ENCODE peak calls at places on chromosomes 11 and 22, in five cellular contexts. N is ovary, I is A549, K is neural progenitor cell, V is body of pancreas. A is an unnamed sample.

GRCh38 chr11:35893796-35894475 is 49.9 kb upstream of the LDLRAD3 start:
- DNase-seq in N (no peak), I (no peak), K (no peak), V (peak; percentile 37), A (no peak)

GRCh38 chr11:65112551-65113360 is 1.1 kb downstream of the TM7SF2 start:
- DNase-seq in N (peak; percentile 78), I (peak; percentile 64), K (peak; percentile 75), V (peak; percentile 70), A (peak; percentile 72)

GRCh38 chr11:18773681-18774080 is 17.9 kb downstream of the PTPN5 start:
- DNase-seq in N (no peak), I (no peak), K (no peak), V (no peak), A (no peak)

GRCh38 chr11:119942583-119943338 is 195.2 kb downstream of the TRIM29 start:
- DNase-seq in N (no peak), I (no peak), K (no peak), V (no peak), A (no peak)

GRCh38 chr22:37331034-37331428 is 48.7 kb downstream of the CYTH4 start:
- DNase-seq in N (no peak), I (no peak), K (no peak), V (no peak), A (no peak)

GRCh38 chr22:17847360-17848078 is 73.2 kb upstream of the BID start:
- DNase-seq in N (no peak), I (no peak), K (no peak), V (no peak), A (no peak)

GRCh38 chr11:116471608-116472007 is 301.2 kb downstream of the BUD13 start:
- DNase-seq in N (no peak), I (no peak), K (no peak), V (no peak), A (no peak)

GRCh38 chr11:46560300-46561025 is 33.4 kb downstream of the AMBRA1 start:
- DNase-seq in N (no peak), I (no peak), K (no peak), V (no peak), A (no peak)

GRCh38 chr22:45690008-45690407 is 18.4 kb downstream of the ATXN10 start:
- DNase-seq in N (no peak), I (no peak), K (no peak), V (no peak), A (no peak)

GRCh38 chr11:71543866-71544265 is 4.4 kb upstream of the KRTAP5-9 start:
- DNase-seq in N (no peak), I (no peak), K (no peak), V (no peak), A (no peak)

GRCh38 chr11:128375941-128376340 is 211.4 kb downstream of the ETS1 start:
- DNase-seq in N (no peak), I (no peak), K (no peak), V (no peak), A (no peak)

GRCh38 chr11:120912504-120912903 is 111.4 kb upstream of the TBCEL start:
- DNase-seq in N (no peak), I (peak; percentile 12), K (peak; percentile 52), V (no peak), A (no peak)

GRCh38 chr11:92296138-92296515 is 71.5 kb downstream of the FAT3 start:
- DNase-seq in N (no peak), I (no peak), K (no peak), V (no peak), A (no peak)

GRCh38 chr22:40525250-40525884 is 111.2 kb downstream of the MRTFA start:
- DNase-seq in N (peak; percentile 57), I (no peak), K (peak; percentile 41), V (peak; percentile 43), A (peak; percentile 60)

GRCh38 chr11:109508943-109509342 is 87.0 kb downstream of the C11orf87 start:
- DNase-seq in N (no peak), I (no peak), K (no peak), V (no peak), A (no peak)

GRCh38 chr11:70604630-70605520 is 206.5 kb downstream of the CTTN start:
- DNase-seq in N (no peak), I (no peak), K (no peak), V (no peak), A (no peak)

GRCh38 chr11:94737171-94737611 is 31.0 kb upstream of the AMOTL1 start:
- DNase-seq in N (no peak), I (no peak), K (no peak), V (no peak), A (no peak)

GRCh38 chr11:44007746-44008501 is 39.9 kb upstream of the ACCSL start:
- DNase-seq in N (peak; percentile 8), I (no peak), K (no peak), V (no peak), A (no peak)

GRCh38 chr11:74634537-74634936 is 42.2 kb downstream of the POLD3 start:
- DNase-seq in N (no peak), I (peak; percentile 33), K (no peak), V (peak; percentile 40), A (peak; percentile 20)

GRCh38 chr22:18058770-18059169 is 19.0 kb upstream of the PEX26 start:
- DNase-seq in N (no peak), I (no peak), K (no peak), V (no peak), A (no peak)

GRCh38 chr11:111983187-111983986 is 41.8 kb upstream of the DLAT start:
- DNase-seq in N (no peak), I (no peak), K (peak; percentile 91), V (peak; percentile 79), A (no peak)

GRCh38 chr22:40637181-40638150 is 947 bp upstream of the MRTFA start:
- DNase-seq in N (no peak), I (no peak), K (no peak), V (no peak), A (peak; percentile 38)

GRCh38 chr11:107785401-107785800 is 73.2 kb downstream of the SLC35F2 start:
- DNase-seq in N (no peak), I (no peak), K (no peak), V (no peak), A (no peak)

GRCh38 chr11:101745756-101746155 is 161.9 kb upstream of the TRPC6 start:
- DNase-seq in N (no peak), I (no peak), K (no peak), V (no peak), A (no peak)

GRCh38 chr22:23363683-23364082 is 183.4 kb downstream of the BCR start:
- DNase-seq in N (no peak), I (no peak), K (no peak), V (no peak), A (no peak)

GRCh38 chr11:129750343-129751292 is 65.0 kb upstream of the TMEM45B start:
- DNase-seq in N (peak; percentile 86), I (peak; percentile 12), K (peak; percentile 91), V (peak; percentile 78), A (peak; percentile 59)

GRCh38 chr22:46054091-46054877 is 77.3 kb upstream of the WNT7B start:
- DNase-seq in N (peak; percentile 87), I (no peak), K (no peak), V (peak; percentile 67), A (no peak)

GRCh38 chr22:27237342-27237741 is 564.2 kb downstream of the MN1 start:
- DNase-seq in N (no peak), I (no peak), K (no peak), V (no peak), A (no peak)

GRCh38 chr22:27239520-27239919 is 562.0 kb downstream of the MN1 start:
- DNase-seq in N (no peak), I (no peak), K (no peak), V (no peak), A (no peak)

GRCh38 chr22:27240298-27240885 is 561.2 kb downstream of the MN1 start:
- DNase-seq in N (no peak), I (no peak), K (no peak), V (peak; percentile 50), A (no peak)

GRCh38 chr22:27241430-27242110 is 560.0 kb downstream of the MN1 start:
- DNase-seq in N (peak; percentile 82), I (no peak), K (no peak), V (peak; percentile 95), A (no peak)

DNA sequence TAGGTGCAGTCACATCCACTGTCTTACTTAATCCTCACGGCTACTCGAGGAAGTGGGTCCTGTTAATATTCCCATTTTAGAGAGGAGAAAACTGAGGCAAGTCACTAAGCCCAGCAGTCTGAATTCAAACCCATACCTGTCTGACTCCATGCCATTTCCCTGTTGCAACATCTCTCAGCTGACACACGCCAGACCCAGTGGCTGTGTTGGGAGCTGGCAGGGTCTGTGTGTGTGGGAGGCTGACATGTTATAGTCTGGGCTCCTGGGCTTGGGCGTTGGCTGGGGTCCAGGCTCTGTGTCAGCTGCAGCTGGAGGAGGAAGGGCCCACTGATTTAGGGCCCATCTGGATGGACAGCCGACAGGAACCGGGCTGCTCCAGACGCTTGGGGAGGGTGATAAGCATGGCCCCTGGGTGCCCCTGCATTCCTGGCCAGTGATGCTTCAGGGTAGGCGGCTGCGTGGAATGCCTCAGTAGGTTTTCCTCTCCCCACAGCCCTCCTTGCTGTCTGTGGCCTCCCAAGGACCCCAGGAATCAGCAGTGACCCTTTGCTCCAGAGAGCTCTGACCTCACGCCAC is 562.5 kb downstream of the MN1 start:
- DNase-seq in N (peak; percentile 92), I (peak; percentile 57), K (no peak), V (peak; percentile 83), A (no peak)
- H3K27ac ChIP-seq in N (no peak overlapping the region), I (peak overlapping the region; percentile 99), K (no peak overlapping the region), V (no peak overlapping the region), A (no peak overlapping the region)

DNA sequence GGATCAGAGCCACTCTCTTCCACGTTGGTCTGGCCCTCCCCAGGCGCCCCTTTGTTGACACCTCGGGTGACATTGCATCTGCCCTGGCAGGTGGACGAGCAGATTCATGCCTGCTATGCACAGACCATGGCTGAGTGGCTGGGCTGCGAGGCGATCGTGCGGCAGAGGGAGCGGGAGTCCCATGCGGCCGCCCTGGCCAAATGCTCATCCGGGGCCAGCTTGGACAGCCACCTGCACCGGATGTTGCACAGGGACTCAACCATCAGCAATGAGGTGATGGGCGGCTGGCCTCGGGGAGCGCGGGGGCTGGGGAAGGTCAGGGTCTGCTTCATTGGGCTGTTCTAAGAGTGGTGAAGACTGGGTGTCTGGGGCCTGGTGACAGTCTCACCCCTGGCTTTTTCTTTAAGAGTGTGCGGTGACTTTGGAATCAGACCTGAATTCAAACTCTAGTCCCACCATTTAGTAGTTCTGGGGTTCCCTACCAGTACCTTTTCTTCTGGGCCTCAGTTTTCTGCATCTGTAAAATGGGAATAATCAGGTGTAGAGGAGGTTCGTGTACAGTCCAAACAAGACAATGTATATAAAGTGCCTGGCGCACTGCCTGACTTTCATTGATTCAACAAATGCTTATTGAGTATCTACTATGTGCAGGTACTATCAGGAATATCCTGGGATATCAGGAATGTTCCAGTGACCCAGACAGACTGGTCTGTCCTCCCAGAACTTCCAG is 53.0 kb downstream of the LHFPL7 start:
- DNase-seq in N (peak; percentile 35), I (no peak), K (no peak), V (peak; percentile 13), A (no peak)
- H3K27ac ChIP-seq in N (no peak overlapping the region), I (peak overlapping the region; percentile 97), K (no peak overlapping the region), V (peak overlapping the region; percentile 93), A (no peak overlapping the region)

DNA sequence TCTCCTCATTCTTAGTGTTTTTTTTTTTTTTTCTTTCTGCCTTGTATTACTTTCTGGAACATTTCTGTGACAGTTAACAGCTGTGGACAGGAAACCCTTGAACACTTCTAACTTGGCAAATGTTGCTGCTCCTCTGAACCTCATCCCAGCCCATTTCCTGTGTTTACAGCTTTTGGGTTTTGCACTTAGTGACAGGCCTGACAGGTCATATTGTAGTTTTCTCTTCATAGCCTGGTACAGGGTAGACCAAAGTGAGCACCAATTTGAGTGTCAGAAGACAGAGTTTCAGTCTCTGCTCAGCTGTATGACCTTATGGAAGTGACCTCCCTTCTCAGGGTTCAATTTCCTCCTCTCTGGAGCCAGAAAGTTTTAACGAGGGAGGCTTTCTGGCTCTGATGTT is 91.6 kb downstream of the STIM1 start:
- DNase-seq in N (no peak), I (no peak), K (no peak), V (no peak), A (no peak)
- H3K27ac ChIP-seq in N (peak overlapping the region; percentile 68), I (no peak overlapping the region), K (no peak overlapping the region), V (no peak overlapping the region), A (no peak overlapping the region)

GRCh38 chr11:2122222-2122906 is 16.8 kb downstream of the IGF2 start:
- DNase-seq in N (no peak), I (no peak), K (no peak), V (no peak), A (no peak)
- H3K27ac ChIP-seq in N (no peak overlapping the region), I (no peak overlapping the region), K (no peak overlapping the region), V (no peak overlapping the region), A (no peak overlapping the region)